ENCODE peak calls at places on chromosomes 16 and 17, in ten cellular contexts. J, N, P, M, I, Z, R, O, B and E are unnamed samples.

GRCh38 chr17:80941743-80942211 is 49.9 kb upstream of the CHMP6 start:
- DNase-seq in B (peak), N (no peak), Z (no peak), M (no peak), O (no peak), I (no peak), P (peak), R (no peak), J (no peak), E (peak)

GRCh38 chr17:35726609-35727460 is 4.6 kb upstream of the RASL10B start:
- DNase-seq in Z (no peak), B (peak), R (no peak), O (peak), N (no peak), J (no peak), M (no peak), P (peak), I (no peak), E (no peak)

GRCh38 chr17:77419547-77420475 is 279.0 kb downstream of the SEC14L1 start:
- DNase-seq in M (no peak), N (no peak), B (no peak), O (no peak), I (no peak), J (peak), Z (no peak), P (no peak), R (no peak), E (no peak)

GRCh38 chr17:46962374-46962790 is 16.7 kb downstream of the RPRML start:
- DNase-seq in P (peak), B (peak), J (no peak), I (no peak), N (no peak), O (no peak), R (no peak), M (no peak), Z (no peak), E (no peak)

GRCh38 chr17:81223758-81224122 is 975 bp upstream of the CEP131 start:
- DNase-seq in R (no peak), P (no peak), Z (no peak), J (no peak), B (no peak), N (no peak), I (no peak), O (peak), M (no peak), E (no peak)

GRCh38 chr16:2178321-2179106 is 17.9 kb downstream of the CASKIN1 start:
- DNase-seq in B (no peak), R (no peak), I (no peak), O (no peak), M (no peak), N (peak), P (peak), Z (no peak), J (peak), E (no peak)

GRCh38 chr16:89737341-89738071 is 16.2 kb downstream of the ZNF276 start:
- DNase-seq in Z (no peak), O (no peak), N (no peak), J (no peak), I (no peak), P (no peak), M (no peak), B (no peak), R (no peak), E (no peak)

GRCh38 chr17:82754297-82755208 is 2.7 kb downstream of the TBCD start:
- DNase-seq in O (peak), M (no peak), I (no peak), P (no peak), N (no peak), Z (no peak), J (no peak), B (no peak), R (no peak), E (peak)

GRCh38 chr16:78235168-78235800 is 135.8 kb downstream of the WWOX start:
- DNase-seq in J (peak), P (peak), B (peak), Z (peak), R (peak), M (peak), O (peak), N (peak), I (no peak), E (peak)

GRCh38 chr16:11020792-11021440 is 76.6 kb downstream of the CLEC16A start:
- DNase-seq in O (no peak), R (no peak), Z (no peak), B (no peak), P (no peak), N (no peak), I (no peak), J (no peak), M (no peak), E (no peak)

GRCh38 chr16:68626557-68626956 is 18.6 kb upstream of the CDH3 start:
- DNase-seq in Z (no peak), R (no peak), M (no peak), J (no peak), I (no peak), N (no peak), P (no peak), B (no peak), O (no peak), E (no peak)

GRCh38 chr17:79147791-79148506 is 73.3 kb downstream of the ENGASE start:
- DNase-seq in N (no peak), P (no peak), B (no peak), J (no peak), O (no peak), Z (no peak), M (no peak), R (no peak), I (no peak), E (no peak)

GRCh38 chr17:29664743-29665479 is 42.2 kb upstream of the CORO6 start:
- DNase-seq in Z (no peak), N (no peak), B (no peak), P (peak), J (no peak), R (no peak), M (no peak), O (no peak), I (no peak), E (no peak)

GRCh38 chr17:65514082-65514481 is 47.4 kb downstream of the AXIN2 start:
- DNase-seq in I (no peak), O (no peak), J (no peak), R (no peak), Z (no peak), B (no peak), N (no peak), M (no peak), P (peak), E (no peak)

GRCh38 chr16:2001035-2001434 is 8.6 kb downstream of the ZNF598 start:
- DNase-seq in M (no peak), P (no peak), I (no peak), R (no peak), N (no peak), J (no peak), Z (no peak), O (no peak), B (no peak), E (no peak)

GRCh38 chr16:86874141-86874540 is 295.8 kb downstream of the FOXL1 start:
- DNase-seq in P (no peak), J (peak), O (no peak), I (no peak), M (no peak), B (no peak), Z (no peak), N (peak), R (no peak), E (no peak)

GRCh38 chr17:79951361-79952264 is 84.1 kb downstream of the TBC1D16 start:
- DNase-seq in R (no peak), M (no peak), N (no peak), B (peak), I (peak), Z (peak), P (peak), J (no peak), O (no peak), E (no peak)

GRCh38 chr17:20211246-20211645 is 202.1 kb downstream of the SPECC1 start:
- DNase-seq in M (no peak), Z (no peak), R (no peak), O (no peak), P (no peak), N (no peak), J (no peak), B (no peak), I (no peak), E (no peak)

GRCh38 chr16:54934536-54935410 is 4.1 kb downstream of the IRX5 start:
- DNase-seq in J (peak), N (no peak), R (no peak), B (no peak), P (no peak), Z (no peak), M (no peak), I (no peak), O (no peak), E (no peak)

GRCh38 chr16:525520-526180 is 1.9 kb upstream of the CAPN15 start:
- DNase-seq in I (no peak), P (peak), J (no peak), Z (no peak), R (no peak), N (peak), O (no peak), B (no peak), M (peak), E (peak)

GRCh38 chr16:9595393-9595792 is 503.9 kb downstream of the HAPSTR1 start:
- DNase-seq in M (no peak), J (no peak), I (no peak), R (no peak), B (no peak), O (no peak), P (no peak), Z (no peak), N (no peak), E (no peak)

GRCh38 chr17:50221500-50222480 is 20.4 kb upstream of the COL1A1 start:
- DNase-seq in M (no peak), P (peak), Z (no peak), N (no peak), J (no peak), B (peak), O (no peak), R (no peak), I (no peak), E (no peak)

GRCh38 chr16:74076568-74076967 is 220.0 kb upstream of the PSMD7 start:
- DNase-seq in O (no peak), Z (no peak), B (no peak), I (no peak), N (no peak), J (no peak), R (no peak), M (no peak), P (no peak), E (no peak)